ENCODE peak calls at places on chromosomes 13 and 19, in ten cellular contexts. W is PC-3; K is IMR-90; S is HFF-Myc; L is body of pancreas; H is CD8-positive, alpha-beta T cell; R is psoas muscle; Y is Calu3; E is BJ; P is thoracic aorta. A is an unnamed sample.

GRCh38 chr13:113447596-113447995 is 5.7 kb downstream of the ADPRHL1 start:
- DNase-seq in W (no peak), K (no peak), S (no peak), L (no peak), H (no peak), R (no peak), Y (no peak), E (no peak), P (no peak), A (no peak)

GRCh38 chr19:3184847-3185481 is 766 bp upstream of the NCLN start:
- DNase-seq in W (no peak), K (no peak), S (no peak), L (peak; percentile 80), H (peak; percentile 70), R (peak; percentile 73), Y (peak; percentile 51), E (no peak), P (peak; percentile 31), A (no peak)

GRCh38 chr19:29966594-29967249 is 24.7 kb downstream of the URI1 start:
- DNase-seq in W (peak; percentile 8), K (peak; percentile 34), S (no peak), L (no peak), H (no peak), R (no peak), Y (no peak), E (no peak), P (no peak), A (no peak)

GRCh38 chr13:94708971-94709614 is 3.3 kb downstream of the SOX21 start:
- DNase-seq in W (no peak), K (no peak), S (no peak), L (no peak), H (no peak), R (no peak), Y (no peak), E (no peak), P (no peak), A (no peak)

GRCh38 chr13:52195052-52195837 is 35.8 kb upstream of the NEK3 start:
- DNase-seq in W (peak; percentile 9), K (peak; percentile 50), S (peak; percentile 48), L (peak; percentile 90), H (peak; percentile 74), R (peak; percentile 82), Y (peak; percentile 36), E (peak; percentile 30), P (peak; percentile 53), A (no peak)

GRCh38 chr19:56900573-56901097 is 60.1 kb upstream of the PEG3 start:
- DNase-seq in W (no peak), K (no peak), S (no peak), L (no peak), H (no peak), R (no peak), Y (no peak), E (no peak), P (no peak), A (no peak)

GRCh38 chr19:31223805-31224534 is 125.3 kb downstream of the TSHZ3 start:
- DNase-seq in W (no peak), K (peak; percentile 98), S (peak; percentile 89), L (no peak), H (no peak), R (no peak), Y (no peak), E (peak; percentile 91), P (no peak), A (no peak)

GRCh38 chr19:18875726-18876125 is 20.2 kb downstream of the CERS1 start:
- DNase-seq in W (no peak), K (peak; percentile 36), S (peak; percentile 42), L (no peak), H (no peak), R (no peak), Y (no peak), E (peak; percentile 74), P (no peak), A (no peak)

GRCh38 chr19:4457654-4458406 is at the start of gene UBXN6:
- DNase-seq in W (peak; percentile 94), K (peak; percentile 99), S (peak; percentile 87), L (peak; percentile 99), H (peak; percentile 97), R (peak; percentile 99), Y (peak; percentile 93), E (peak; percentile 72), P (peak; percentile 97), A (peak; percentile 92)

GRCh38 chr13:99339736-99340392 is 32.7 kb upstream of the GPR183 start:
- DNase-seq in W (no peak), K (peak; percentile 72), S (no peak), L (peak; percentile 32), H (peak; percentile 60), R (no peak), Y (no peak), E (no peak), P (no peak), A (no peak)

GRCh38 chr13:31485651-31486051 is 253.7 kb upstream of the RXFP2 start:
- DNase-seq in W (no peak), K (no peak), S (no peak), L (no peak), H (no peak), R (no peak), Y (no peak), E (no peak), P (no peak), A (no peak)

GRCh38 chr13:109784590-109785140 is 1.7 kb downstream of the IRS2 start:
- DNase-seq in W (peak; percentile 71), K (peak; percentile 62), S (no peak), L (peak; percentile 73), H (peak; percentile 72), R (peak; percentile 85), Y (peak; percentile 71), E (no peak), P (no peak), A (no peak)

GRCh38 chr13:24606486-24607170 is 73.6 kb upstream of the ATP12A start:
- DNase-seq in W (no peak), K (no peak), S (no peak), L (no peak), H (no peak), R (no peak), Y (no peak), E (no peak), P (no peak), A (no peak)

GRCh38 chr13:24610956-24611355 is 69.3 kb upstream of the ATP12A start:
- DNase-seq in W (no peak), K (no peak), S (no peak), L (no peak), H (no peak), R (no peak), Y (no peak), E (no peak), P (no peak), A (no peak)

DNA sequence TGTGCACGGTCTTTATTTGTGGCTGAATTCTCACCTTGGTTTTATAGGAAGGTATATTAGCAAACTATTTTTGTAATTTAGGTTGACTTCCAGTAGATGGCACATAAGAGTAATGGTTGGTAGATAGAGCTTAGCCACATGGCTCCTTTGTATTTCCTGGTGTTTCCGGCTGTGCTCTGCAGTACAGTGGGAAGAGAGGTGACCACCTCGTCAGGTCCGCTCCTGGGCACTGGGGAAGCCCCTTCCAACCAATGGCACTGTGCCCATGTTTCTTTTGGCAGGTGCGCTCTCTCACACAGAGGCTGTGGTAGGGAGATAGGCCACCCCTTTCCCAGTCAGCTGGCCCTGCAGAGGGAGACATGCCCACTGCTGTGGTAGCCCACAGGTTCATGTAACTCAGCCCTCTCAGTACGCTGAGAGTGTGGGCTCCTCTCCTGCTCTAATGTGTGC is 74.3 kb upstream of the ATP12A start:
- DNase-seq in W (peak; percentile 64), K (peak; percentile 11), S (no peak), L (no peak), H (peak; percentile 13), R (no peak), Y (peak; percentile 48), E (no peak), P (no peak), A (peak; percentile 6)
- TF ChIP-seq CTCF in W (peak; percentile 55), K (peak; percentile 31), S (peak; percentile 11), L (no peak), H (peak; percentile 42), R (no peak), Y (peak; percentile 15), E (peak; percentile 24), P (no peak), A (peak; percentile 18)

DNA sequence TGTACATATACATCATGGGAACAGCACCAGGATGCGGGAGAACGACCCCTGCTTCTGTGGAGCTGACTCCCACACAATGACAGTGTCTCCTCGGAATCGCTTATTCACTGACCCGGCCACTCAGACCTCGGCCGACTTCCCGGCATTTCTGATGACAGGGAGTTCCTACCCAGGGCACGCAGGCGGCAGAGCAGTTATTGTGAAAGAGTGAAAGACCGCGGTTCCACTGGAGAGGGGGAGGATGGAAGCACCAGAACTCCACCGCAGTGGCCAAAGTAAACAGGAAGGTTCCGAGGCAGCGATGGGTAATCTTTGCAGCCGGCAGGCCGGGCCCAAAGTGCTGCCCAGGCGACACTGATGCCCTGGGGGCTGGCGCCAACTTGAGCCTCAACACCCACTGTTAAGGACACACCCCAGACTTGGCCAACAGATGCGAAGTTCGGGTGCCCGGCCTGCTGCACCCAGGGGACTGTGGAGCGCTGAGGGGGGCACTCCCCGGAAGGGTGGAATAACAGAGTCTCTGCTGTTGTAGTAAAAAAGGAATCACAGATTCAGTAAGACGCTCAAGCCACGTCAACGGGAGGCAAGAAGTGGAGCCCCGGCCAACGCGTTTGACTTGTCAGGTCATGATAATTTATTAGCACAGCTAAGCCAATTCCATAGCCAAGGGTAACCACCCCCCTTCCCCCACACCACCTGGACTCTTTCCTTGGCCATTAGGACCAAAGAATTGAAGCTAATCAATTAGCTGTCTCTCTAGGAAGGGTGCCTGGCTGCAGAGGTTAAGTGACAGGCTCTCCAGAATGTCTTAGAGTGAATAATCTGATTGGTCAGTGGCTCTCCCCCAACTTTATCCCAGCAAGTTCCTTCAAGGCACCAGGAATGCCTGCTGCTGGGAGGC is 5.8 kb downstream of the MLLT1 start:
- DNase-seq in W (peak; percentile 95), K (peak; percentile 88), S (no peak), L (peak; percentile 91), H (no peak), R (peak; percentile 90), Y (peak; percentile 26), E (peak; percentile 75), P (peak; percentile 90), A (no peak)
- TF ChIP-seq CTCF in W (no peak), K (no peak), S (no peak), L (no peak), H (no peak), R (no peak), Y (no peak), E (no peak), P (no peak), A (no peak)

DNA sequence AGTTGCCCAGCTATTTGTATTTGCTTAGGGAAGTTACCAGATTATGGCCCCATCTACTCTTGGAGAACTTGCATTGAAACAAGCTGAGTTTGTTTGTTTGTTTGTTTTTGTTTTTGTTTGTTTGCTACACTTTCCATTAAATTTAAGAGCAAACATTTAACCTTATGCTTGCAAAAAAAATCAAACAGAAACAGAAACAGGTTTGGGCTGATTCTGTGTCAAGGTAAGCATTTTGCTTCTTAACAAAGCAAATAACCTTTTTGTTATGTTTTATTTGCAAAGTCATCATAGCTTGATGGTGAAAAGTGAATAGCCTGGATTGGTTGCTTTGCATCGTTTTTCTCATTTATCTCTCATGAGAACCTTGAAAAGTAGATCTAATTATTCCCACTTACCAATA is 531.8 kb downstream of the EFNB2 start:
- DNase-seq in W (no peak), K (no peak), S (no peak), L (no peak), H (no peak), R (no peak), Y (no peak), E (no peak), P (no peak), A (no peak)
- TF ChIP-seq CTCF in W (no peak), K (no peak), S (no peak), L (no peak), H (no peak), R (no peak), Y (no peak), E (no peak), P (no peak), A (no peak)

GRCh38 chr19:51830263-51830662 is 35.3 kb downstream of the FPR3 start:
- DNase-seq in W (peak; percentile 22), K (no peak), S (no peak), L (peak; percentile 28), H (no peak), R (no peak), Y (no peak), E (no peak), P (no peak), A (no peak)
- TF ChIP-seq CTCF in W (peak; percentile 32), K (no peak), S (no peak), L (no peak), H (no peak), R (peak; percentile 7), Y (no peak), E (no peak), P (no peak), A (no peak)

A was measured in HCT116.